ENCODE peak calls at places on chromosomes 2 and 18, in nine cellular contexts. J is psoas muscle; Z is astrocyte; N is CD8-positive, alpha-beta memory T cell; Q is ovary; D is sigmoid colon; S is adrenal gland; W is lower lobe of right lung; C is HAP-1. O is an unnamed sample. For H3K4me1, the result is how much of the 10 kb centered on the place peaks cover.

GRCh38 chr2:12404497-12404896 is 312.2 kb upstream of the TRIB2 start:
- DNase-seq in C (no peak), D (no peak), S (no peak), Q (no peak), N (no peak), J (no peak), Z (no peak), W (no peak), O (no peak)

GRCh38 chr18:32771169-32771751 is 1.6 kb downstream of the KLHL14 start:
- DNase-seq in N (no peak), Z (no peak), J (no peak), S (no peak), Q (no peak), D (no peak), W (no peak), C (peak), O (no peak)

GRCh38 chr2:19883971-19884720 is 17.6 kb downstream of the TTC32 start:
- DNase-seq in Z (no peak), C (no peak), D (peak), W (no peak), J (no peak), Q (no peak), S (no peak), N (no peak), O (no peak)

GRCh38 chr2:165155152-165155551 is 48.7 kb downstream of the SCN3A start:
- DNase-seq in Z (no peak), J (no peak), Q (no peak), S (no peak), N (no peak), C (no peak), D (no peak), W (no peak), O (no peak)

GRCh38 chr2:179428659-179429058 is 164.0 kb upstream of the SESTD1 start:
- DNase-seq in Q (peak), C (no peak), D (no peak), Z (no peak), N (no peak), S (no peak), W (no peak), J (no peak), O (peak)

GRCh38 chr2:97348841-97349240 is 235.9 kb downstream of the ANKRD36 start:
- DNase-seq in D (no peak), Q (no peak), S (no peak), W (no peak), N (no peak), J (no peak), Z (no peak), C (no peak), O (no peak)

GRCh38 chr2:28896906-28897305 is 2.4 kb downstream of the WDR43 start:
- DNase-seq in J (no peak), S (no peak), Q (no peak), W (no peak), D (no peak), C (peak), N (no peak), Z (peak), O (no peak)

GRCh38 chr2:12721571-12722444 is 5.1 kb downstream of the TRIB2 start:
- DNase-seq in Z (peak), S (no peak), W (no peak), N (no peak), C (no peak), Q (peak), D (no peak), J (no peak), O (no peak)

GRCh38 chr18:75131455-75132000 is 77.4 kb downstream of the PTGR3 start:
- DNase-seq in J (no peak), D (no peak), C (no peak), Q (no peak), W (no peak), Z (no peak), N (no peak), S (no peak), O (peak)

GRCh38 chr2:219184116-219184515 is 6.0 kb downstream of the RETREG2 start:
- DNase-seq in Q (no peak), Z (no peak), J (no peak), N (no peak), C (no peak), D (no peak), W (no peak), S (no peak), O (no peak)

GRCh38 chr18:23401400-23402347 is 51.4 kb upstream of the RIOK3 start:
- DNase-seq in D (no peak), C (no peak), J (no peak), Q (peak), W (peak), Z (peak), S (peak), N (no peak), O (no peak)

GRCh38 chr2:85221291-85221690 is 88.1 kb downstream of the TCF7L1 start:
- DNase-seq in Q (no peak), Z (no peak), D (peak), S (no peak), N (no peak), C (no peak), J (no peak), W (no peak), O (peak)

GRCh38 chr18:74695170-74695569 is 97.5 kb downstream of the ZNF407 start:
- DNase-seq in W (no peak), Q (no peak), S (no peak), D (no peak), N (no peak), J (no peak), Z (no peak), C (no peak), O (no peak)

GRCh38 chr2:10202136-10202535 is 79.6 kb downstream of the RRM2 start:
- DNase-seq in Z (peak), S (no peak), J (no peak), N (no peak), Q (no peak), W (no peak), D (no peak), C (no peak), O (no peak)

GRCh38 chr2:62794791-62795190 is 89.3 kb downstream of the EHBP1 start:
- DNase-seq in J (no peak), S (no peak), D (no peak), W (no peak), C (peak), Q (no peak), Z (peak), N (no peak), O (no peak)

GRCh38 chr2:135052997-135053474 is 944 bp downstream of the RAB3GAP1 start:
- DNase-seq in S (peak), N (peak), W (peak), C (no peak), D (no peak), Z (peak), Q (no peak), J (no peak), O (no peak)

GRCh38 chr2:234674781-234675201 is 177.9 kb upstream of the ARL4C start:
- DNase-seq in W (no peak), S (peak), Q (no peak), Z (peak), J (no peak), C (no peak), D (no peak), N (no peak), O (no peak)

GRCh38 chr18:8793445-8794132 is 88.2 kb downstream of the MTCL1 start:
- DNase-seq in C (no peak), Z (no peak), S (no peak), D (no peak), W (no peak), J (no peak), N (no peak), Q (no peak), O (no peak)

GRCh38 chr2:55511508-55512124 is 7.9 kb upstream of the CFAP36 start:
- DNase-seq in C (peak), S (peak), N (no peak), W (no peak), J (no peak), Q (no peak), D (no peak), Z (no peak), O (no peak)

GRCh38 chr2:234911271-234911670 is 40.5 kb upstream of the SH3BP4 start:
- DNase-seq in Z (peak), Q (no peak), C (no peak), S (peak), J (peak), N (no peak), D (no peak), W (no peak), O (no peak)

GRCh38 chr18:29160123-29160522 is 983.2 kb upstream of the CDH2 start:
- DNase-seq in J (no peak), D (no peak), S (no peak), Z (no peak), N (no peak), Q (no peak), W (no peak), C (peak), O (no peak)

GRCh38 chr2:1613731-1614354 is 130.5 kb downstream of the PXDN start:
- DNase-seq in Q (no peak), Z (peak), N (no peak), J (no peak), W (no peak), D (no peak), C (no peak), S (no peak), O (peak)

GRCh38 chr2:14720319-14720718 is 87.8 kb downstream of the LRATD1 start:
- DNase-seq in N (no peak), D (no peak), Z (peak), C (no peak), W (no peak), Q (no peak), S (no peak), J (no peak), O (no peak)

GRCh38 chr2:54722641-54723299 is 692 bp upstream of the EML6 start:
- DNase-seq in Q (no peak), Z (peak), C (no peak), W (no peak), S (peak), D (no peak), N (no peak), J (no peak), O (no peak)

GRCh38 chr2:241443486-241444223 is 64.7 kb downstream of the STK25 start:
- DNase-seq in S (peak), J (no peak), Z (peak), Q (no peak), C (no peak), W (no peak), N (peak), D (no peak), O (peak)

GRCh38 chr18:44128365-44128764 is 552.3 kb upstream of the SETBP1 start:
- DNase-seq in J (no peak), Q (no peak), D (no peak), Z (peak), W (no peak), S (no peak), C (no peak), N (no peak), O (no peak)

GRCh38 chr2:81675651-81676050 is 1371.1 kb upstream of the LRRTM1 start:
- DNase-seq in D (no peak), N (no peak), Z (no peak), C (no peak), S (no peak), Q (no peak), J (no peak), W (no peak), O (no peak)

GRCh38 chr2:26942543-26943295 is 27.7 kb upstream of the MAPRE3 start:
- DNase-seq in D (peak), N (peak), Z (peak), S (peak), C (peak), W (peak), J (peak), Q (peak), O (peak)

GRCh38 chr18:49285627-49286026 is 174.8 kb downstream of the DYM start:
- DNase-seq in S (no peak), W (no peak), C (no peak), Q (no peak), Z (no peak), N (no peak), D (no peak), J (no peak), O (no peak)

GRCh38 chr2:211132046-211132445 is 575.6 kb downstream of the CPS1 start:
- DNase-seq in C (no peak), Z (peak), N (no peak), J (no peak), S (no peak), D (no peak), Q (no peak), W (no peak), O (no peak)

GRCh38 chr2:219441451-219442205 is 7.0 kb downstream of the SPEG start:
- DNase-seq in Q (peak), J (peak), D (peak), C (peak), N (peak), W (no peak), S (no peak), Z (peak), O (peak)

GRCh38 chr2:144274131-144274530 is 245.8 kb downstream of the ZEB2 start:
- DNase-seq in D (no peak), N (no peak), W (no peak), S (no peak), C (no peak), Q (no peak), J (no peak), Z (no peak), O (no peak)

GRCh38 chr2:152134488-152135280 is 35.8 kb upstream of the CACNB4 start:
- DNase-seq in Z (peak), S (no peak), Q (no peak), W (no peak), N (no peak), C (no peak), D (no peak), J (no peak), O (no peak)

GRCh38 chr2:227748079-227748478 is 2.4 kb downstream of the SCYGR8 start:
- DNase-seq in S (no peak), Z (no peak), J (no peak), Q (no peak), N (no peak), D (no peak), C (peak), W (no peak), O (no peak)

GRCh38 chr2:145638675-145639074 is 1118.8 kb upstream of the ZEB2 start:
- DNase-seq in C (no peak), N (no peak), S (no peak), Q (no peak), W (no peak), D (no peak), J (no peak), Z (no peak), O (no peak)

GRCh38 chr2:181457121-181457740 is at the start of gene ITGA4:
- DNase-seq in Z (peak), W (peak), Q (peak), D (peak), S (peak), J (peak), C (peak), N (peak), O (peak)

GRCh38 chr18:59231157-59231556 is 11.2 kb downstream of the GRP start:
- DNase-seq in N (no peak), Z (no peak), C (no peak), Q (no peak), J (no peak), W (no peak), D (no peak), S (no peak), O (no peak)

GRCh38 chr18:51195086-51195601 is 2.3 kb downstream of the MEX3C start:
- DNase-seq in N (no peak), J (no peak), D (no peak), S (no peak), Q (no peak), W (no peak), Z (no peak), C (no peak), O (no peak)

GRCh38 chr2:188456114-188456909 is 164.6 kb downstream of the GULP1 start:
- DNase-seq in J (no peak), Z (no peak), C (peak), S (no peak), N (no peak), D (no peak), Q (no peak), W (peak), O (no peak)

GRCh38 chr2:109350526-109350925 is 221.5 kb downstream of the SH3RF3 start:
- DNase-seq in C (no peak), Q (no peak), S (no peak), Z (no peak), W (no peak), J (no peak), N (no peak), D (no peak), O (no peak)
- H3K4me1 ChIP-seq in C (under half), Q (under half), S (under half), Z (under half), W (under half), J (half or more), N (under half), D (under half), O (under half)

DNA sequence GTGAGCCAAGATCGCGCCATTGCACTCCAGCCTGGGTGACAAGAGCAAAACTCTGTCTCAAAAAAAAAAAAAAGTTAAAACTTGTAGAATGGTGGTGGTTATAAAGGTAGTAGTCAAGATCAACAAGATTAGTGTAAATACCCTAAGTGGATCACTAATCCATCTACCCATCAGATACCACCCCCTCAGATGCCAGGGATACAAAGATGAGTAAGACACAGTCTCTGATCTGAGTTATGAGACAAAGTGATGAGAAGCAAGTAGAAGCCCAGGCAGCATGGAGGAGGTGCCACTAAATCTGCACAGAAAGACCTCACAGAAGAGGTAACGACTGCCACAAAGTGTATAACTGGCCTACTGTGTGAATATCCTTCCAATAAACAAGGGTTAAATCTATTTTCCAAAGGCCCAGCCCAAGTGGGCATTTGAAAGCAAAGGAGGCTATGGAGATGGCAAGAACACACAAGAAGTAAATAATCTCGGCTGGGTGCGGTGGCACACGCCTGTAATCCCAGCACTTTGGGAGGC is 20.2 kb downstream of the NFE2L2 start:
- DNase-seq in N (no peak), W (no peak), Z (no peak), S (no peak), D (no peak), Q (no peak), J (no peak), C (no peak), O (no peak)
- H3K4me1 ChIP-seq in N (half or more), W (half or more), Z (half or more), S (half or more), D (half or more), Q (under half), J (half or more), C (half or more), O (under half)

GRCh38 chr18:58057291-58057965 is 13.4 kb downstream of the NEDD4L start:
- DNase-seq in D (no peak), Q (no peak), C (no peak), N (no peak), W (no peak), J (no peak), Z (no peak), S (no peak), O (no peak)
- H3K4me1 ChIP-seq in D (under half), Q (under half), C (under half), N (under half), W (under half), J (under half), Z (under half), S (under half), O (under half)

GRCh38 chr2:66696374-66696773 is 261.4 kb downstream of the MEIS1 start:
- DNase-seq in W (no peak), S (no peak), Q (no peak), Z (no peak), N (no peak), J (no peak), C (no peak), D (no peak), O (no peak)
- H3K4me1 ChIP-seq in W (under half), S (under half), Q (under half), Z (under half), N (under half), J (under half), C (half or more), D (half or more), O (under half)

DNA sequence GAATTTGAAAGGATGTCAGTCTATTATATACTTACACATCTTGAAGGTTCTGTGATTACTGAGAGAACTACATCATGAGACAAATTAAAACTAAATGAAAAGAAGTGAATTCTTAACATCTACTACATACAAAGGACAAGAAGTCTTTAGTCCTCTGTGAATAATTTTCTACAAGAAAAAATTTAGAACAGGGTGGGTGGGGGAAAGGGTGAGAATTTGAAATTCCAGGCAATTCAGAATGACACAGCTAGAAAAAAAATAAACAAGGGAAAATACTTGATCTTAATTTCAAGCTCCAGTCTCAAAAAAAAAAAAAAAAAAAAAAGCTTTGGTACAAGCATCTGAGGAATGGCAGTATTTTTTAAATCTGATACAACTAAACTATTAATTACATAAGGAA is 15.5 kb downstream of the CUL3 start:
- DNase-seq in Z (no peak), J (no peak), D (no peak), N (no peak), W (no peak), C (no peak), S (no peak), Q (no peak), O (no peak)
- H3K4me1 ChIP-seq in Z (under half), J (half or more), D (half or more), N (half or more), W (half or more), C (under half), S (half or more), Q (under half), O (under half)

O was measured in right cardiac atrium.